ENCODE peak calls at places on chromosomes 2 and 18, in five cellular contexts. I, M, S, H and A are unnamed samples.

GRCh38 chr2:177353084-177353483 is 39.5 kb upstream of the AGPS start:
- DNase-seq in I (no peak), M (no peak), S (no peak), H (no peak), A (no peak)

GRCh38 chr18:69701305-69701704 is 246.4 kb downstream of the CD226 start:
- DNase-seq in I (no peak), M (no peak), S (no peak), H (no peak), A (no peak)

GRCh38 chr18:50203801-50204604 is 9.1 kb upstream of the MYO5B start:
- DNase-seq in I (no peak), M (peak), S (peak), H (no peak), A (no peak)

GRCh38 chr18:61575419-61575818 is 242.2 kb downstream of the CDH20 start:
- DNase-seq in I (no peak), M (no peak), S (no peak), H (no peak), A (no peak)

GRCh38 chr2:205141381-205141780 is 540.9 kb upstream of the NRP2 start:
- DNase-seq in I (no peak), M (no peak), S (no peak), H (no peak), A (no peak)

GRCh38 chr2:100820346-100821254 is 661 bp downstream of the NPAS2 start:
- DNase-seq in I (no peak), M (no peak), S (peak), H (no peak), A (no peak)

GRCh38 chr2:231716641-231717280 is 8.4 kb downstream of the PTMA start:
- DNase-seq in I (no peak), M (no peak), S (no peak), H (no peak), A (no peak)

GRCh38 chr2:96665083-96665569 is 22.6 kb downstream of the FER1L5 start:
- DNase-seq in I (no peak), M (peak), S (no peak), H (no peak), A (peak)

GRCh38 chr2:231925303-231926179 is 655 bp downstream of the NPPC start:
- DNase-seq in I (peak), M (peak), S (peak), H (no peak), A (peak)

GRCh38 chr2:148161909-148162308 is 141.0 kb downstream of the MBD5 start:
- DNase-seq in I (no peak), M (no peak), S (no peak), H (no peak), A (no peak)

GRCh38 chr2:216535454-216535995 is 36.9 kb downstream of the RPL37A start:
- DNase-seq in I (peak), M (peak), S (peak), H (no peak), A (peak)
- H3K4me3 ChIP-seq in I (no peak), M (no peak), S (no peak), H (no peak), A (no peak)

DNA sequence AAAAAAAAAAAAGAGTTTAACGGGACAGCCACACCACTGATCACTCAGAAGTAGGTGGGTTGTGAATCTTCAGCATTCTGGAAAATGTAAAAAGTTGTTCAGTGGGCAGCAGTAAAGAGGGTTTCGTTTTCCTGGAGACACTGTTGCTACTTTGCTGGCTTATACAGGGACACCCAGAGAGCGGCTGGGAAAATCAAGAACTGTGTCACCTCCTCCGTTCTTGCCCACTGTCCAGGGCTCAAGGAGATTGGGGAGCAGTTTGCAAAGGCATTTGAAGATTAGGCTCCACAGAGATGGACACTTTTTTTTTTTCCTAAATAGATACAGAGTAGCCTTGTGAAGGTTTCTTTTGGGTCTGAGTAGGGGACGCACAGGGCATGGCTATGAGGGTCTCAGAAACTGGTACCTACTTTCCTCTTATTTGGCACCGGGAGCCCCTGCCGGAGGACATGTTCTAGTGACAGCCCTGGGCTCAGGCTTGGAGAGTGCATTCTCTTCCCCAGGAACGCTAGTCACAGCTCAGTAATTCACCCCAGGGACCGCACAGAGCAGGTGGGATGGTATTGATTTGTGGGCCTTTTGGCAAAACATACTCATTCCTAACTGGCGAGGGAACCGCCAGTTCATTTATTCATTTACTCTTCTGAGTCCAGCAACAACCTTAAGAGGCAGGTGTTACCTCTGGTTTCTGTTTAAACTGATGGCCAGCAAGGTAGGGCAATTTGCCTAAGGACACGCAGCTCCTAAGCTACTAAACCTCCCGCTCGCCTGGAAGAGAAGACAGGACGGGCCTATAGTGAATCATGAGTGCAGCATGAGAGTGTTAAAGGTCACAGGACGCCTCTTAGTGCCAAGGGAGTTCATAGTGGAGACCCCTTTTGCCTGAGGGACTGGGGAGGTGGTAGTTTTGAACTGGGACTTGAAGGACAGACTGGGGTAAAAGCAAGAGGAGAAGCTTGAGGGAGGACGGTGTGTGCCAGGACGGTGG is 53.1 kb downstream of the HPCAL1 start:
- DNase-seq in I (no peak), M (no peak), S (no peak), H (no peak), A (no peak)
- TF ChIP-seq EP300 in I (no peak), M (no peak), S (no peak), H (no peak), A (no peak)

GRCh38 chr2:114065731-114066130 is 175.8 kb downstream of the ACTR3 start:
- DNase-seq in I (no peak), M (no peak), S (no peak), H (no peak), A (no peak)
- H3K4me3 ChIP-seq in I (no peak), M (no peak), S (no peak), H (no peak), A (no peak)

DNA sequence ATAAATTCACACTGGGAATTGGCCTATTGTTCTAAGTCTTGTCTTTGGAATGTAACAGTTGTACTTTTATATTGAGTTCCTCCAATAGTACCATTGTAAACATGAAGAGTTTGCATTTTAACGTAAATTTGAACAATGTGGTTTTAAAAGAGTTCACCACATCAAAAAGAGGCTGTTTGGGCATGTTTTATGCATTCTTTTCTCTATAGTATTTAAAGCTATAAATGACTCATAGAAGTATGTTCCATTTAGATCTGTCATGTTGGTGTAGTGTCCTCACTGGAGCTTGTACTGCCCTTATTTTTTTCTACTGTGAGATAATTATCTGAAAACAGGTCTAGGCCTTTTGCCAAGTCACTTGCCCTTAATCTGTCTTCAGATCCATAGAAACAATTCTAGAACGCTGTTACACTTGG is 141.9 kb downstream of the RHBDD1 start:
- DNase-seq in I (no peak), M (no peak), S (no peak), H (no peak), A (no peak)
- TF ChIP-seq EP300 in I (no peak), M (no peak), S (no peak), H (no peak), A (no peak)

GRCh38 chr2:179449010-179449409 is 184.4 kb upstream of the SESTD1 start:
- DNase-seq in I (no peak), M (no peak), S (no peak), H (no peak), A (no peak)
- H3K4me3 ChIP-seq in I (no peak), M (no peak), S (no peak), H (no peak), A (no peak)

GRCh38 chr18:75728621-75729020 is 301.1 kb upstream of the SMIM21 start:
- DNase-seq in I (no peak), M (no peak), S (no peak), H (no peak), A (no peak)

GRCh38 chr18:75735291-75735690 is 307.8 kb upstream of the SMIM21 start:
- DNase-seq in I (no peak), M (no peak), S (no peak), H (no peak), A (no peak)

GRCh38 chr18:75727479-75727878 is 300.0 kb upstream of the SMIM21 start:
- DNase-seq in I (no peak), M (peak), S (peak), H (no peak), A (no peak)

DNA sequence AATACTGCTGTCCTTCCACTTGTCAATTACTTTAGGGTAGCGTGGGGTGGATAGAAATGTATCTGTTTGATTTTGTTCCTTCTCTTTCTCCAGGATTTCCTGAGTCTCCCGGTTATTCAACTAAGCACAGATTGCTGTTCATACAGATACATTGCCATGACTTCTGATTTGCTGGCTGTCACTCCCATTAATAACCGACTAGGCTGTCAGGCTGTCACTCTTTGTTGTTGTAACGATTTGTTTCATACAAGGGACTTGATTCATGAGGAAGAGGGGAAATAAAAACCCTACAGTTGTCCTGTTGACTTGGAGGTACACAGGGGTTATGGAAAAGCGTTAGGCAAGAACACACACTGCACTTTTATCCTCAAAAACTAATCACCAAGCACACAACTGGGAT is 302.7 kb upstream of the SMIM21 start:
- DNase-seq in I (no peak), M (no peak), S (no peak), H (no peak), A (no peak)
- TF ChIP-seq EP300 in I (no peak), M (no peak), S (no peak), H (no peak), A (no peak)

GRCh38 chr2:224945134-224945533 is 97.1 kb downstream of the DOCK10 start:
- DNase-seq in I (no peak), M (no peak), S (no peak), H (no peak), A (no peak)

GRCh38 chr2:224948859-224949258 is 93.4 kb downstream of the DOCK10 start:
- DNase-seq in I (no peak), M (no peak), S (no peak), H (no peak), A (no peak)

GRCh38 chr2:224947566-224947965 is 94.7 kb downstream of the DOCK10 start:
- DNase-seq in I (no peak), M (no peak), S (no peak), H (no peak), A (no peak)

GRCh38 chr2:224948005-224948404 is 94.3 kb downstream of the DOCK10 start:
- DNase-seq in I (no peak), M (no peak), S (no peak), H (no peak), A (no peak)

DNA sequence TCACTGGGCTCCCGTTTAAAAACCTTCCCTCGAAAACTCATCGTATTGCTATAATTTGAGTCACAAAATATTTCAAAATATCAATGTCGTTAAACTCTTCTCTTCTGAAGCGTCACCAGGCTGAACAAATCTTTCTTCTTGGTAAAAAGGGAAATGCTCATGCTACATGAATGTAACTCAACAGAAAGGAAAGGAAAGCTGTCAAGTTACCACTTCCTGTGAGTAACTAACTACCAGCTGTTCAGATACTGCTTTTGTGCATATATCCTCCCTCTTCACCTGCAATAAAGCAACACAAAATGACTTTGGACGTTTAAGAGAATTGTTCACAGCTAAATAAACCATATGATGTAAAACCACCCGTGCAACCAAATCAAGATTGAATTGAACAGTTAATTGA is 95.4 kb downstream of the DOCK10 start:
- DNase-seq in I (no peak), M (no peak), S (no peak), H (no peak), A (no peak)
- H3K4me3 ChIP-seq in I (no peak), M (no peak), S (no peak), H (peak), A (no peak)